ENCODE peak calls at places on chromosomes 1 and 21, in ten cellular contexts. Q is fibroblast of the conjunctiva, I is coronary artery, K is upper lobe of right lung, N is choroid plexus epithelial cell, F is GM03348, Y is right cardiac atrium, G is AG04450, C is GM23338, T is epithelial cell of proximal tubule. Z is an unnamed sample.

GRCh38 chr1:97247196-97247595 is 525.6 kb downstream of the PTBP2 start:
- DNase-seq in Q (peak), I (no peak), K (no peak), N (peak), F (peak), Y (no peak), G (no peak), C (no peak), T (no peak), Z (no peak)

GRCh38 chr1:166511754-166512153 is 327.5 kb upstream of the POGK start:
- DNase-seq in Q (no peak), I (no peak), K (no peak), N (no peak), F (no peak), Y (no peak), G (no peak), C (no peak), T (peak), Z (no peak)

GRCh38 chr21:36759348-36760083 is 60.6 kb downstream of the SIM2 start:
- DNase-seq in Q (no peak), I (no peak), K (no peak), N (no peak), F (no peak), Y (no peak), G (no peak), C (no peak), T (no peak), Z (no peak)

GRCh38 chr21:27346041-27346448 is 379.2 kb upstream of the ADAMTS5 start:
- DNase-seq in Q (no peak), I (no peak), K (no peak), N (peak), F (peak), Y (no peak), G (no peak), C (no peak), T (peak), Z (no peak)

GRCh38 chr1:204294371-204294770 is 65.4 kb downstream of the PLEKHA6 start:
- DNase-seq in Q (peak), I (no peak), K (no peak), N (peak), F (peak), Y (peak), G (peak), C (no peak), T (peak), Z (no peak)

GRCh38 chr1:1221887-1222574 is 8.1 kb upstream of the TNFRSF4 start:
- DNase-seq in Q (no peak), I (no peak), K (no peak), N (no peak), F (no peak), Y (no peak), G (no peak), C (no peak), T (no peak), Z (no peak)

GRCh38 chr1:151989131-151989868 is 4.4 kb downstream of the S100A10 start:
- DNase-seq in Q (peak), I (peak), K (peak), N (peak), F (peak), Y (peak), G (no peak), C (no peak), T (no peak), Z (no peak)

GRCh38 chr1:34591751-34592629 is 162.9 kb upstream of the GJB5 start:
- DNase-seq in Q (no peak), I (no peak), K (no peak), N (no peak), F (peak), Y (no peak), G (no peak), C (no peak), T (no peak), Z (no peak)

GRCh38 chr1:33363470-33363861 is 42.6 kb upstream of the A3GALT2 start:
- DNase-seq in Q (no peak), I (no peak), K (no peak), N (no peak), F (no peak), Y (no peak), G (no peak), C (no peak), T (no peak), Z (no peak)

GRCh38 chr1:36232212-36233031 is 8.2 kb downstream of the THRAP3 start:
- DNase-seq in Q (no peak), I (no peak), K (no peak), N (no peak), F (no peak), Y (no peak), G (no peak), C (no peak), T (no peak), Z (no peak)

GRCh38 chr1:156677616-156678596 is 699 bp upstream of the NES start:
- DNase-seq in Q (peak), I (no peak), K (no peak), N (peak), F (peak), Y (peak), G (no peak), C (peak), T (no peak), Z (peak)

GRCh38 chr21:28207776-28208175 is 784.9 kb downstream of the LTN1 start:
- DNase-seq in Q (peak), I (no peak), K (no peak), N (peak), F (peak), Y (no peak), G (peak), C (no peak), T (no peak), Z (no peak)

GRCh38 chr1:152517237-152517811 is 3.0 kb downstream of the CRCT1 start:
- DNase-seq in Q (no peak), I (no peak), K (no peak), N (no peak), F (no peak), Y (peak), G (no peak), C (no peak), T (no peak), Z (no peak)

GRCh38 chr1:6545276-6545934 is 8.9 kb downstream of the NOL9 start:
- DNase-seq in Q (no peak), I (no peak), K (no peak), N (peak), F (no peak), Y (no peak), G (no peak), C (no peak), T (no peak), Z (no peak)

GRCh38 chr1:11984121-11984520 is 3.9 kb downstream of the MFN2 start:
- DNase-seq in Q (no peak), I (no peak), K (no peak), N (peak), F (no peak), Y (no peak), G (no peak), C (no peak), T (no peak), Z (no peak)

GRCh38 chr1:163744488-163744887 is 422.7 kb downstream of the NUF2 start:
- DNase-seq in Q (no peak), I (no peak), K (no peak), N (no peak), F (no peak), Y (no peak), G (no peak), C (no peak), T (no peak), Z (no peak)

GRCh38 chr1:34166191-34167090 is 1.4 kb upstream of the CSMD2 start:
- DNase-seq in Q (no peak), I (no peak), K (no peak), N (no peak), F (peak), Y (no peak), G (no peak), C (peak), T (no peak), Z (no peak)

GRCh38 chr1:67716800-67717199 is 31.8 kb downstream of the GADD45A start:
- DNase-seq in Q (peak), I (no peak), K (no peak), N (peak), F (no peak), Y (no peak), G (no peak), C (no peak), T (no peak), Z (no peak)

GRCh38 chr1:59143824-59144223 is 153.1 kb upstream of the FGGY start:
- DNase-seq in Q (no peak), I (no peak), K (no peak), N (no peak), F (no peak), Y (no peak), G (no peak), C (no peak), T (peak), Z (no peak)

GRCh38 chr1:95238304-95238703 is 4.3 kb downstream of the RWDD3 start:
- DNase-seq in Q (no peak), I (no peak), K (no peak), N (no peak), F (no peak), Y (no peak), G (no peak), C (no peak), T (no peak), Z (no peak)

GRCh38 chr1:173039621-173040020 is 11.1 kb downstream of the TNFSF18 start:
- DNase-seq in Q (no peak), I (no peak), K (no peak), N (no peak), F (no peak), Y (no peak), G (no peak), C (no peak), T (no peak), Z (no peak)